ENCODE peak calls at places on chromosome 10, in four cellular contexts. K, L, S and P are unnamed samples.

GRCh38 chr10:12849351-12850181 is 151.9 kb downstream of the CCDC3 start:
- DNase-seq in S (peak), L (no peak), K (no peak), P (no peak)

GRCh38 chr10:93383562-93383981 is 98.6 kb downstream of the MYOF start:
- DNase-seq in K (no peak), S (no peak), L (no peak), P (no peak)

GRCh38 chr10:4947635-4948596 is 15.3 kb upstream of the AKR1C1 start:
- DNase-seq in L (no peak), S (peak), K (no peak), P (no peak)

GRCh38 chr10:72077275-72077990 is 10.9 kb downstream of the SPOCK2 start:
- DNase-seq in K (no peak), L (no peak), S (no peak), P (no peak)

GRCh38 chr10:122126763-122127659 is 138.0 kb downstream of the TACC2 start:
- DNase-seq in S (peak), L (no peak), K (no peak), P (no peak)

GRCh38 chr10:6678211-6678803 is 98.2 kb upstream of the PRKCQ start:
- DNase-seq in L (peak), S (peak), K (no peak), P (no peak)

GRCh38 chr10:34156781-34157425 is 658.2 kb downstream of the PARD3 start:
- DNase-seq in S (peak), L (no peak), K (no peak), P (no peak)

GRCh38 chr10:131074682-131075081 is 236.8 kb downstream of the TCERG1L start:
- DNase-seq in K (peak), L (no peak), S (no peak), P (no peak)

GRCh38 chr10:93745411-93746065 is 12.2 kb upstream of the LGI1 start:
- DNase-seq in L (peak), K (no peak), S (no peak), P (no peak)

GRCh38 chr10:11448545-11449244 is 162.8 kb downstream of the USP6NL start:
- DNase-seq in K (no peak), S (no peak), L (no peak), P (no peak)

GRCh38 chr10:23512355-23513058 is 73.6 kb downstream of the OTUD1 start:
- DNase-seq in K (no peak), S (no peak), L (no peak), P (no peak)

GRCh38 chr10:100265821-100266485 is 1.5 kb downstream of the CWF19L1 start:
- DNase-seq in L (no peak), S (no peak), K (no peak), P (no peak)